ENCODE peak calls at places on chromosomes 16 and 17, in eight cellular contexts. J is psoas muscle, L is endodermal cell, Z is A549, M is ovary, H is body of pancreas, I is heart left ventricle, U is BE2C. Q is an unnamed sample.

GRCh38 chr16:84785843-84786538 is 33.8 kb upstream of the CRISPLD2 start:
- DNase-seq in J (no peak), L (no peak), Z (no peak), M (peak), H (peak), I (peak), U (peak), Q (peak)

GRCh38 chr16:81645303-81645702 is 133.8 kb upstream of the PLCG2 start:
- DNase-seq in J (peak), L (peak), Z (no peak), M (no peak), H (peak), I (peak), U (peak), Q (peak)

GRCh38 chr16:3282103-3282746 is 1.1 kb upstream of the ZNF263 start:
- DNase-seq in J (no peak), L (peak), Z (peak), M (no peak), H (no peak), I (no peak), U (peak), Q (no peak)

GRCh38 chr17:39225974-39226683 is 384 bp upstream of the STAC2 start:
- DNase-seq in J (peak), L (peak), Z (peak), M (peak), H (peak), I (peak), U (peak), Q (no peak)

GRCh38 chr16:85391769-85392583 is 221.1 kb upstream of the GSE1 start:
- DNase-seq in J (no peak), L (no peak), Z (no peak), M (peak), H (no peak), I (no peak), U (peak), Q (peak)

GRCh38 chr17:78645421-78646295 is 68.5 kb upstream of the DNAH17 start:
- DNase-seq in J (peak), L (no peak), Z (peak), M (no peak), H (peak), I (peak), U (peak), Q (no peak)

GRCh38 chr16:83785455-83785854 is 22.3 kb upstream of the HSBP1 start:
- DNase-seq in J (no peak), L (no peak), Z (no peak), M (no peak), H (no peak), I (no peak), U (no peak), Q (no peak)

GRCh38 chr16:81697321-81697885 is 81.7 kb upstream of the PLCG2 start:
- DNase-seq in J (peak), L (peak), Z (peak), M (no peak), H (peak), I (peak), U (peak), Q (peak)

GRCh38 chr17:19880393-19880792 is 12.7 kb upstream of the ULK2 start:
- DNase-seq in J (no peak), L (no peak), Z (no peak), M (no peak), H (no peak), I (no peak), U (no peak), Q (no peak)

GRCh38 chr16:66591018-66591417 is 11.8 kb downstream of the CMTM2 start:
- DNase-seq in J (no peak), L (no peak), Z (no peak), M (no peak), H (no peak), I (no peak), U (no peak), Q (no peak)

GRCh38 chr16:57838161-57838560 is 35.9 kb upstream of the KIFC3 start:
- DNase-seq in J (no peak), L (no peak), Z (no peak), M (no peak), H (no peak), I (no peak), U (no peak), Q (no peak)

GRCh38 chr16:2232094-2232990 is 3.9 kb upstream of the DNASE1L2 start:
- DNase-seq in J (no peak), L (no peak), Z (no peak), M (no peak), H (no peak), I (no peak), U (no peak), Q (no peak)

GRCh38 chr17:81126281-81127132 is 38.8 kb upstream of the PVALEF start:
- DNase-seq in J (no peak), L (no peak), Z (no peak), M (no peak), H (no peak), I (no peak), U (no peak), Q (no peak)

GRCh38 chr16:82425661-82426060 is 201.1 kb upstream of the CDH13 start:
- DNase-seq in J (no peak), L (no peak), Z (no peak), M (no peak), H (no peak), I (no peak), U (no peak), Q (peak)

GRCh38 chr16:72646615-72647014 is 401.3 kb downstream of the ZFHX3 start:
- DNase-seq in J (no peak), L (no peak), Z (no peak), M (no peak), H (no peak), I (no peak), U (peak), Q (no peak)

GRCh38 chr17:81025065-81025751 is 9.7 kb upstream of the BAIAP2 start:
- DNase-seq in J (peak), L (no peak), Z (no peak), M (no peak), H (no peak), I (no peak), U (no peak), Q (no peak)

GRCh38 chr17:50272711-50273653 is 1.3 kb upstream of the TMEM92 start:
- DNase-seq in J (peak), L (peak), Z (peak), M (peak), H (peak), I (peak), U (peak), Q (no peak)

GRCh38 chr16:23869052-23869451 is 33.3 kb downstream of the PRKCB start:
- DNase-seq in J (no peak), L (no peak), Z (no peak), M (no peak), H (no peak), I (no peak), U (no peak), Q (no peak)

GRCh38 chr17:58330997-58331814 is 2.6 kb upstream of the TSPOAP1 start:
- DNase-seq in J (no peak), L (peak), Z (no peak), M (peak), H (no peak), I (peak), U (no peak), Q (no peak)

GRCh38 chr17:77526259-77526711 is 385.5 kb downstream of the SEC14L1 start:
- DNase-seq in J (no peak), L (no peak), Z (no peak), M (no peak), H (no peak), I (no peak), U (no peak), Q (no peak)

GRCh38 chr17:39141294-39141693 is 10.1 kb downstream of the PLXDC1 start:
- DNase-seq in J (no peak), L (no peak), Z (no peak), M (no peak), H (no peak), I (no peak), U (no peak), Q (no peak)

GRCh38 chr16:82192665-82193064 is 22.6 kb upstream of the MPHOSPH6 start:
- DNase-seq in J (no peak), L (no peak), Z (no peak), M (no peak), H (no peak), I (no peak), U (no peak), Q (peak)

GRCh38 chr16:73196670-73197069 is 148.7 kb upstream of the ZFHX3 start:
- DNase-seq in J (peak), L (peak), Z (peak), M (peak), H (peak), I (peak), U (peak), Q (peak)

GRCh38 chr17:970388-970768 is 9.2 kb downstream of the NXN start:
- DNase-seq in J (no peak), L (peak), Z (no peak), M (no peak), H (no peak), I (no peak), U (no peak), Q (no peak)
- H3K4me3 ChIP-seq in J (peak), L (peak), Z (no peak), M (no peak), H (no peak), I (no peak), U (no peak), Q (no peak)

GRCh38 chr17:82383411-82383810 is 11.8 kb downstream of the UTS2R start:
- DNase-seq in J (no peak), L (no peak), Z (no peak), M (no peak), H (no peak), I (no peak), U (no peak), Q (no peak)

GRCh38 chr17:82386256-82386831 is 14.8 kb downstream of the UTS2R start:
- DNase-seq in J (peak), L (no peak), Z (no peak), M (no peak), H (no peak), I (no peak), U (no peak), Q (no peak)

GRCh38 chr17:82385559-82386255 is 14.1 kb downstream of the UTS2R start:
- DNase-seq in J (no peak), L (peak), Z (no peak), M (no peak), H (no peak), I (no peak), U (no peak), Q (no peak)

GRCh38 chr17:82384051-82384729 is 12.6 kb downstream of the UTS2R start:
- DNase-seq in J (no peak), L (no peak), Z (no peak), M (no peak), H (peak), I (no peak), U (peak), Q (no peak)

DNA sequence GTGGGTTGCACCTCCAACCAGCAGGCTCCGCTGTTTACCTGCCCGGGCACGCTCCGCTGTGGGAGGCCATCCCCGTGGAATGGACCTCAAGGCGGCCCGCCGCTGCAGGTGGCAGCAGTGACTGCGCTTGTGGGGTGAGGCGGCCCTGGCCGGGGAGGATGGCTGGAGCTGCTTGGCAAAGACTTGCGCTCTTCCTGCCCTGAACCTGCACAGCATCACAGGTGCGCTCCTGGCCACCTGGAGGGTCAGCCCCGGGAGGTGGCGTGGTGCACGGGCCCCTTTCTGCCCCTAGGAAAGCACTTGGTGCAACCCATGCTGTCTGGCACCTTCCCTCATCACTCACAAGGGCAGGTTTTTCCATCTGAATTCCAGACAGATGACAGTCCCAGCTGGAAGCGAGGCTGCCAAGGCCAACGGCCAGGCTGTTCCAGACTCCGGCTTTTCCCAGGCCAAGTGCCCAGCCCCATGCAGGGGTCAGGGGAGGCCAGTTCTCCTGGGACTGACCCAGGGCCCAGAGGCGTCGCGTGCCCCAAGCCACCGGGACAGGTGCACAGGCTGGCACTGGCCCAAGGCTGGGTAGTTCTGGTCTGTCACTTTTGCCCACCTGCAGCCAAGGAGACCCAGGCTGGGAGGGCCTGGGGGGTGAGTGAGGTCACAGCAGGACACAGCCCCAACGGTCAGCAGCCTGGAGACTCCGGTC is 13.3 kb downstream of the UTS2R start:
- DNase-seq in J (peak), L (peak), Z (peak), M (no peak), H (peak), I (peak), U (no peak), Q (peak)
- TF ChIP-seq CTCF in J (no peak), L (peak), Z (no peak), M (no peak), H (no peak), I (no peak), U (peak), Q (peak)

GRCh38 chr17:42288985-42289862 is 926 bp downstream of the STAT5A start:
- DNase-seq in J (peak), L (peak), Z (no peak), M (peak), H (peak), I (no peak), U (no peak), Q (no peak)
- H3K4me3 ChIP-seq in J (peak), L (no peak), Z (no peak), M (peak), H (peak), I (peak), U (no peak), Q (no peak)

DNA sequence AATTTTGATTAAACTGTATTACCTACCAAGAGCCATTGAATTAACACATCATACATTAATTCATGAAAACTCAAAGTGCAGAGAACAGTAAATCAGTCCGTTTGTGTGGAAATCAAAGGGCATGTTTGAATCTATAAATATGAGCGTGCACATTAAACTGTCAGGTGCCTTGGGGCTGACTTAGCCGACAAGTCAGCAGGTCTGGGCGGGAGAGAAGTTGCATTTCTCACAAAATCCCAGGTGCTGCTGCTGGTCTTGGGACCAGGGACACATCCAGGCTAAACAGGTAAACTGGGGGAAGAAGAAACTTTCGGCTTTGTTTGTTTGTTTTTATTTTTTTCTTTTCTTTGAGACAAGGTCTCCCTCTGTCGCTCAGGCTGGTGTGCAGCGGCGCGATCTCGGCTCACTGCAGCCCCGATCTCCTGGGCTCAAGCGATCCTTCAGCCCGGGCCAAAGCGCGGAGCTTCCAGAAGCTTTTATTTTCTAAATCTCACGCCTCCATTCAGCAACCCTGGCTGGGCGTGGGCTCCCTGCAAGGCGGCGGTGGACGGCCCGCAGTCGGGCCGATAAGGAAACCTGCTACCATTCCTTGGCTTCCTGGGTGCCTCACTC is 213.9 kb downstream of the MRTFB start:
- DNase-seq in J (no peak), L (no peak), Z (peak), M (no peak), H (peak), I (no peak), U (peak), Q (peak)
- TF ChIP-seq CTCF in J (peak), L (peak), Z (peak), M (peak), H (no peak), I (peak), U (peak), Q (peak)

DNA sequence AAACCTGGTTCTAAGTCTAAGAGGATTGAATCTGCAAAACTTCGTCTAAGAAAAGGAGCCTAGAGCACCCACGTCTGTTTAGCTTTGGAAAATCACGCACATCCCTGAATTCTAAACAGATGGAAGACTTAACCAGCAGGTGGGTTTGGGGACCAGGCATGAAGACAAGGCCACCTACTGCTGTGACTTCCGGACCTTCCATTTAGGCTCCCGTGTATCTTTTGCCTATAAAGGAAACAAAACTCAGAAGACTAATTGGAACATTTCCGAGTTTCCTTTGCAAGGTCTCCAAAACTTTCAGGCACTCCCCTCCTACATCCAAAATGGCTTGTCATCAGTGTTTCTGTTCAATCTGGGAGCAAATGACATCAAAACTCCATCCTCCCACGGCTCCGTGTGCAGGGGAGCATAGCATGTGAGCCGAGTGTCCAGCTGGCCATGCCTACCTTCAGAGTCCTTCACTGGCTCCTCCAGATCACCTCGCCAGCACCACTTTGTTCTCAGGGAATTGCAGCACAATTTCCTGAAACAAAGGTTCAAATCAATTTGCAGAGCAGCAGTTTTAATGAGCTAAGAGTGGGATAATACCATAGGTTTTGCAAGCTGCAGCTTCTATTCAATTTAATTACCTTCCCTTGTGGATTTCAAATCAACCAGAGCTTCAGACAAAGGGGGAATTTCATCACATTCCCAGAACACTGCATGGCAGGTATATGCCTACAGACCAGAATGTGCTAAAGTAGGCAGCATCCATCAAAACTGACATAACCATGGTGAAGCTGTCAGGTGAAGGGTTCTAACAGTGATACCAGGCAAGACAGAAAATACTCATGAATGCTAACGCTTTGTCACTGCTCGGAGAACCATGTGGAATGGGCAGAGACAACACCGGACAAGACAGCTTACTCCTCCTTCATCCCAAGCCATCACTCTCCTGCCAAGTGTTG is 23.5 kb downstream of the CACNG1 start:
- DNase-seq in J (no peak), L (no peak), Z (no peak), M (no peak), H (no peak), I (no peak), U (no peak), Q (no peak)
- H3K4me3 ChIP-seq in J (no peak), L (no peak), Z (no peak), M (no peak), H (no peak), I (no peak), U (no peak), Q (no peak)

DNA sequence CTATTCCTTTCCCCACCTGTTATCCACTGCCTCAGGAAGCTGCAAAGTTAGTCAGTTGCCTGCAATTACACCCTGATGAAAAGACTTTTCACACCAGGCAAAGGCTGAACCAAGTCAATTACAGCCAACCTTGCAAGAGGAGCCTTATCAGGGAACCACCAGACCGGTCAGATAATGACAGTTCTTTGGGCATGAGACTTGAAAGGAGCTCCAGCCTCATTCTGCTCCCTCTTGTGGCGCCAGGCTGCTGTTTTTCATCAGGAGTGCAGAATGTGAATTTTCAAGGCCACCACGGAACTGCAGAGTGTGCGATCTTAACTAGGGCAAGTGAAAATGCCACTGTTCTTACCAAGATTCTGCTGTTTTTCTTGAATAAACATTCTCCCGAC is 22.5 kb downstream of the DNAI2 start:
- DNase-seq in J (peak), L (peak), Z (peak), M (peak), H (peak), I (peak), U (peak), Q (peak)
- TF ChIP-seq CTCF in J (peak), L (peak), Z (peak), M (peak), H (peak), I (peak), U (peak), Q (peak)

GRCh38 chr16:31216116-31216469 is 842 bp downstream of the PYDC1 start:
- DNase-seq in J (no peak), L (no peak), Z (no peak), M (no peak), H (no peak), I (no peak), U (no peak), Q (no peak)
- H3K4me3 ChIP-seq in J (peak), L (peak), Z (peak), M (no peak), H (no peak), I (peak), U (no peak), Q (no peak)

DNA sequence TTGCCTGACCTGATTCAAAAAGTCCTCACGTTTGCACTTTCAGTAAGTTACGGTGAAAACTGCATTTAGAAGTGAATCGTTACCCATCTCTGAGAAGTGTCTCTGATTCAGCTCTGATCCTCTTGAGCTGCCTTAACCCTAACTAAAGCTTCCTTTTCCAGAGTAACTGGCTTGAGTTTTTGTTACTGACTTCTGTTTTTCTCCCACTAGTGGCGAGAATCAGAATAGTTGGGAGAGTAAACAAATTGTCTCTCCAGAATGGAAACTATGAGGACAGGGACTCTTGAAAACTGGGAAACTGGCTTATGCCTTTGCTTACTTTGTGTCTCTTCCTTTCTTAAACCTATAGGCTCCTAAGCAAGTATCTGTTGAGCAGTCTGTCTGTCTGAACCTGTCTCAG is 31.3 kb upstream of the KPNB1 start:
- DNase-seq in J (no peak), L (peak), Z (peak), M (no peak), H (no peak), I (no peak), U (no peak), Q (no peak)
- TF ChIP-seq CTCF in J (no peak), L (peak), Z (peak), M (no peak), H (no peak), I (peak), U (peak), Q (peak)

Q was measured in epithelial cell of esophagus.